ENCODE peak calls at places on chromosomes 13 and 19, in eight cellular contexts. Q is GM12878, R is A549, B is SK-N-SH, A is H1, Z is HCT116, F is K562, X is HepG2. E is an unnamed sample.

GRCh38 chr13:107329991-107330390 is 762.1 kb upstream of the ARGLU1 start:
- DNase-seq in Q (no peak), R (no peak), B (no peak), A (no peak), Z (no peak), F (no peak), X (no peak), E (no peak)

GRCh38 chr13:40941581-40941980 is 77.5 kb downstream of the ELF1 start:
- DNase-seq in Q (no peak), R (no peak), B (no peak), A (no peak), Z (no peak), F (no peak), X (no peak), E (no peak)

GRCh38 chr19:30293051-30293785 is 79.0 kb upstream of the ZNF536 start:
- DNase-seq in Q (no peak), R (no peak), B (no peak), A (no peak), Z (no peak), F (no peak), X (no peak), E (no peak)

GRCh38 chr19:7159105-7159933 is 89.8 kb downstream of the ZNF557 start:
- DNase-seq in Q (no peak), R (peak; percentile 18), B (no peak), A (no peak), Z (no peak), F (peak; percentile 30), X (no peak), E (no peak)

GRCh38 chr13:29472317-29472961 is 123.0 kb downstream of the SLC7A1 start:
- DNase-seq in Q (no peak), R (peak; percentile 65), B (peak; percentile 72), A (no peak), Z (peak; percentile 63), F (peak; percentile 69), X (peak; percentile 59), E (peak; percentile 57)

GRCh38 chr19:19335408-19336158 is 15.0 kb downstream of the MAU2 start:
- DNase-seq in Q (no peak), R (no peak), B (peak; percentile 15), A (no peak), Z (no peak), F (no peak), X (no peak), E (no peak)

GRCh38 chr19:15137777-15138176 is 30.6 kb downstream of the SYDE1 start:
- DNase-seq in Q (no peak), R (no peak), B (no peak), A (no peak), Z (no peak), F (no peak), X (no peak), E (no peak)

GRCh38 chr13:43300817-43301216 is 277.4 kb downstream of the DNAJC15 start:
- DNase-seq in Q (no peak), R (no peak), B (no peak), A (no peak), Z (no peak), F (no peak), X (no peak), E (peak; percentile 59)

GRCh38 chr19:14248578-14249011 is 42.6 kb upstream of the ADGRL1 start:
- DNase-seq in Q (no peak), R (peak; percentile 22), B (peak; percentile 85), A (peak; percentile 84), Z (no peak), F (no peak), X (no peak), E (peak; percentile 57)

GRCh38 chr19:46984077-46985010 is 35.3 kb upstream of the NPAS1 start:
- DNase-seq in Q (no peak), R (peak; percentile 81), B (peak; percentile 74), A (no peak), Z (no peak), F (no peak), X (peak; percentile 90), E (peak; percentile 40)

GRCh38 chr13:107715496-107715895 is 499.8 kb downstream of the LIG4 start:
- DNase-seq in Q (no peak), R (no peak), B (no peak), A (no peak), Z (no peak), F (no peak), X (no peak), E (no peak)

GRCh38 chr13:97491452-97491851 is 57.5 kb downstream of the RAP2A start:
- DNase-seq in Q (no peak), R (no peak), B (no peak), A (no peak), Z (no peak), F (no peak), X (peak; percentile 80), E (no peak)

GRCh38 chr13:113646376-113646775 is 11.6 kb downstream of the ATP4B start:
- DNase-seq in Q (no peak), R (no peak), B (no peak), A (no peak), Z (no peak), F (no peak), X (no peak), E (no peak)

GRCh38 chr13:75792526-75793187 is 156.5 kb downstream of the LMO7 start:
- DNase-seq in Q (no peak), R (peak; percentile 67), B (no peak), A (no peak), Z (no peak), F (no peak), X (peak; percentile 95), E (no peak)

GRCh38 chr13:45718063-45718462 is 15.9 kb downstream of the CBY2 start:
- DNase-seq in Q (no peak), R (peak; percentile 24), B (peak; percentile 48), A (no peak), Z (peak; percentile 8), F (peak; percentile 21), X (peak; percentile 13), E (no peak)

GRCh38 chr19:21824679-21825078 is 11.3 kb downstream of the ZNF43 start:
- DNase-seq in Q (no peak), R (peak; percentile 22), B (no peak), A (no peak), Z (no peak), F (no peak), X (no peak), E (no peak)

GRCh38 chr19:21823224-21823623 is 12.8 kb downstream of the ZNF43 start:
- DNase-seq in Q (no peak), R (no peak), B (no peak), A (no peak), Z (no peak), F (no peak), X (no peak), E (no peak)
- H3K9me3 ChIP-seq in Q (no peaks in the 10 kb centered on the region), R (peaks cover 9% of the 10 kb centered on the region), B (no peaks in the 10 kb centered on the region), A (no peaks in the 10 kb centered on the region), Z (peaks cover 8% of the 10 kb centered on the region), F (peaks cover 3% of the 10 kb centered on the region), X (peaks cover 56% of the 10 kb centered on the region), E (no peaks in the 10 kb centered on the region)

DNA sequence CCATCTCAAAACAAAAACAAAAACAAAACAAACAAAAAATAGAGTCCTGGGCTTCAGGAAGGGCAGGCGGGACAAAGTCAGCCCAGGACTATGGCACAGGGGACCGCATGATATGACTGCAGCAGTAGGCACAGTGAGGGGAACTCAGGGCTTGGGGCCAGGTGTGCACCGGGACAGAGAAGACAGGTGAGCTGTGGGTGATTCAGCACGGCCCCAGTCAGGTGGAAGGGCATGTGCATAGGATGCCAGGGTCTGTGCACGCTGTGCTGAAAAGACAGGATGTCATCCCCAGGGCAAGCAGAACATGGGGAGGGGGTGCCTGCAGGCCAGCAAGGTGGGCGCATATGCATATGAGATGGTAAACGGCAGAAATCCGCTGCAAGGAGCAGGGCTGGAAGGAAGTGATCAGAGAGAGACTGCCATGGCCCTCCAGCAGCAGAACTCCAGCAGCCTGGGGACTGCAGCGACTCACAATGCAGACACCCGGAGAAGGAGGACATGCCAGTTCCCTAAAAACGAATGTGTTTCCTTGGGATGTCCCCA is 15.0 kb downstream of the EPS15L1 start:
- DNase-seq in Q (no peak), R (no peak), B (peak; percentile 38), A (no peak), Z (no peak), F (no peak), X (no peak), E (no peak)
- TF ChIP-seq MAX in Q (no peak), R (no peak), B (no peak), A (no peak), Z (no peak), F (no peak), X (no peak), E (no peak)

GRCh38 chr13:25806304-25806974 is 245.4 kb downstream of the SHISA2 start:
- DNase-seq in Q (peak; percentile 25), R (no peak), B (no peak), A (no peak), Z (no peak), F (no peak), X (no peak), E (no peak)

GRCh38 chr13:25802579-25802978 is 249.2 kb downstream of the SHISA2 start:
- DNase-seq in Q (no peak), R (no peak), B (no peak), A (no peak), Z (no peak), F (no peak), X (no peak), E (no peak)

GRCh38 chr13:25811506-25811905 is 240.3 kb downstream of the SHISA2 start:
- DNase-seq in Q (no peak), R (no peak), B (no peak), A (no peak), Z (no peak), F (no peak), X (no peak), E (no peak)

GRCh38 chr13:25803626-25804025 is 248.2 kb downstream of the SHISA2 start:
- DNase-seq in Q (no peak), R (no peak), B (no peak), A (no peak), Z (no peak), F (no peak), X (no peak), E (no peak)

GRCh38 chr13:25807562-25807961 is 244.3 kb downstream of the SHISA2 start:
- DNase-seq in Q (no peak), R (no peak), B (no peak), A (no peak), Z (no peak), F (no peak), X (no peak), E (no peak)
- H3K9me3 ChIP-seq in Q (no peaks in the 10 kb centered on the region), R (no peaks in the 10 kb centered on the region), B (no peaks in the 10 kb centered on the region), A (no peaks in the 10 kb centered on the region), Z (no peaks in the 10 kb centered on the region), F (no peaks in the 10 kb centered on the region), X (peaks cover 10% of the 10 kb centered on the region), E (no peaks in the 10 kb centered on the region)

GRCh38 chr13:51827254-51827653 is 17.7 kb downstream of the TMEM272 start:
- DNase-seq in Q (no peak), R (no peak), B (no peak), A (no peak), Z (no peak), F (no peak), X (no peak), E (no peak)

GRCh38 chr13:51831519-51831918 is 13.5 kb downstream of the TMEM272 start:
- DNase-seq in Q (no peak), R (no peak), B (no peak), A (no peak), Z (no peak), F (no peak), X (no peak), E (no peak)

GRCh38 chr13:51826606-51827005 is 18.4 kb downstream of the TMEM272 start:
- DNase-seq in Q (no peak), R (no peak), B (no peak), A (no peak), Z (no peak), F (no peak), X (no peak), E (no peak)

GRCh38 chr13:51832471-51833152 is 12.4 kb downstream of the TMEM272 start:
- DNase-seq in Q (no peak), R (peak; percentile 20), B (peak; percentile 39), A (no peak), Z (no peak), F (no peak), X (no peak), E (peak; percentile 24)

GRCh38 chr13:51829236-51829899 is 15.6 kb downstream of the TMEM272 start:
- DNase-seq in Q (no peak), R (no peak), B (no peak), A (no peak), Z (no peak), F (no peak), X (no peak), E (no peak)
- TF ChIP-seq MAX in Q (no peak), R (no peak), B (no peak), A (no peak), Z (no peak), F (no peak), X (no peak), E (no peak)

E was measured in endothelial cell of umbilical vein.